ENCODE peak calls at places on chromosomes 6 and 20, in six cellular contexts. G is IMR-90, Z is uterus, U is A549, V is K562, H is GM12891. N is an unnamed sample.

GRCh38 chr6:157095084-157095483 is 228.2 kb downstream of the TMEM242 start:
- DNase-seq in G (no peak), Z (no peak), U (no peak), V (no peak), H (no peak), N (no peak)

GRCh38 chr6:44849829-44850228 is 462.3 kb downstream of the CDC5L start:
- DNase-seq in G (no peak), Z (no peak), U (no peak), V (no peak), H (no peak), N (no peak)

GRCh38 chr20:51531141-51531710 is 11.3 kb downstream of the NFATC2 start:
- DNase-seq in G (peak), Z (no peak), U (peak), V (no peak), H (no peak), N (peak)

GRCh38 chr20:19073584-19074198 is 138.8 kb upstream of the SLC24A3 start:
- DNase-seq in G (no peak), Z (no peak), U (peak), V (peak), H (no peak), N (peak)

GRCh38 chr6:6712979-6713514 is 124.5 kb downstream of the LY86 start:
- DNase-seq in G (no peak), Z (no peak), U (no peak), V (no peak), H (no peak), N (peak)

GRCh38 chr6:683742-684440 is 9.0 kb downstream of the EXOC2 start:
- DNase-seq in G (peak), Z (no peak), U (no peak), V (peak), H (no peak), N (no peak)

GRCh38 chr6:88641178-88641903 is 322.1 kb downstream of the RNGTT start:
- DNase-seq in G (peak), Z (no peak), U (no peak), V (no peak), H (no peak), N (no peak)

GRCh38 chr6:3190056-3190455 is 32.7 kb upstream of the TUBB2A start:
- DNase-seq in G (no peak), Z (no peak), U (no peak), V (peak), H (no peak), N (no peak)

GRCh38 chr6:167141667-167142432 is 15.9 kb downstream of the GPR31 start:
- DNase-seq in G (no peak), Z (no peak), U (peak), V (peak), H (peak), N (peak)

GRCh38 chr6:168877821-168878282 is 375.8 kb downstream of the THBS2 start:
- DNase-seq in G (no peak), Z (no peak), U (no peak), V (no peak), H (no peak), N (no peak)

GRCh38 chr20:32570401-32571190 is 14.5 kb downstream of the NOL4L start:
- DNase-seq in G (no peak), Z (no peak), U (no peak), V (peak), H (no peak), N (peak)

GRCh38 chr20:54070187-54070987 is at the start of gene BCAS1:
- DNase-seq in G (no peak), Z (no peak), U (no peak), V (peak), H (no peak), N (no peak)

GRCh38 chr6:63904844-63905243 is 269.2 kb downstream of the PHF3 start:
- DNase-seq in G (peak), Z (no peak), U (no peak), V (no peak), H (no peak), N (no peak)

GRCh38 chr6:136069119-136069518 is 181.0 kb downstream of the MTFR2 start:
- DNase-seq in G (peak), Z (no peak), U (peak), V (no peak), H (no peak), N (no peak)

GRCh38 chr20:48463916-48464315 is 363.9 kb downstream of the PREX1 start:
- DNase-seq in G (peak), Z (peak), U (no peak), V (no peak), H (no peak), N (no peak)

GRCh38 chr20:17645546-17646208 is 36.4 kb downstream of the RRBP1 start:
- DNase-seq in G (no peak), Z (no peak), U (no peak), V (no peak), H (no peak), N (no peak)

GRCh38 chr6:55082021-55082420 is 92.3 kb upstream of the HCRTR2 start:
- DNase-seq in G (no peak), Z (no peak), U (no peak), V (no peak), H (no peak), N (no peak)

GRCh38 chr6:5173862-5174643 is 86.7 kb downstream of the LYRM4 start:
- DNase-seq in G (peak), Z (no peak), U (no peak), V (no peak), H (peak), N (no peak)

DNA sequence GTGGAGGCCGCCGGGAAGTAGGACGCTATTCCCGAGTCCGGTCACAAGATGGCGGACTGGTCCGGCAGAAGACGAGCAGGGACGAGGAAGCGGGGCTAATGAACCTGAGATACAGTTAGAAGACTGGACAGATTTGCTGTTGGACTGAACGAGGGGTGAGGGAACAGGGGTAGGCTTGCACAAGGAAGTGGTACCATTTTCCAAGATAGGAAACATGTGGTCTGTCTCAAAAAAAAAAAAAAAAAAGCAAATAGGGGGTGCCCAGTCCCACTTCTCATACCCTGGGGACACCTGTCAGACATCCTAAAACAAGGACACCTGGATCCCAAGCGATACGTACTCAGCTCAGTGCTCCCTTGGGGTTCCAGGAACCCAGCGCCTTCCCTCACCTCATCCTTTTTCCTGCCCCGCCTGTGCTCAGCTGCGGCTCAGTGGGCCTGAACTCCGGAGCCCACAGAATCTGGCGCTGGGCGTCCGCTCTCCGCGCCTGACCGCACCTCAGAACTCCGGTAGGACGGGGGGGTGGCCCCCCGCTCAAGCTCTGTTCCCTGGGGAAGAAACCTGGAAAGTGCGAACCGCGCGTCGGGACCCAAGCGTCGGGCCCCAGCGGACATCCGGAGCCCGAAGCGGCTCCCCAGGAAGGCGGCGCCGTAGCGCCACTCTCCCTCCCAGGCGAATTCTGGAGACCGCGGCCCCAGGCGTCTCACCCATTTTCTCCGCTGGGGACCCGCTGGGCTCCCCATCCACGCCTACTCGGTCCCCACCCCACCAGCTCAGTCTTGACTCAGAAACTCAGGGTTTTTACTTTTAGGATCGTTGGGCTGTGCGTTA is at the start of gene LY6G5C:
- DNase-seq in G (peak), Z (peak), U (peak), V (peak), H (peak), N (no peak)
- TF ChIP-seq POLR2A in G (no peak), Z (peak), U (no peak), V (no peak), H (no peak), N (no peak)

GRCh38 chr6:117506180-117506835 is 23.8 kb downstream of the DCBLD1 start:
- DNase-seq in G (peak), Z (no peak), U (no peak), V (no peak), H (no peak), N (no peak)
- TF ChIP-seq POLR2A in G (no peak), Z (no peak), U (no peak), V (no peak), H (no peak), N (no peak)

GRCh38 chr6:7910654-7911344 is at the start of gene TXNDC5:
- DNase-seq in G (peak), Z (peak), U (peak), V (peak), H (peak), N (peak)
- TF ChIP-seq POLR2A in G (no peak), Z (no peak), U (peak), V (peak), H (no peak), N (peak)

DNA sequence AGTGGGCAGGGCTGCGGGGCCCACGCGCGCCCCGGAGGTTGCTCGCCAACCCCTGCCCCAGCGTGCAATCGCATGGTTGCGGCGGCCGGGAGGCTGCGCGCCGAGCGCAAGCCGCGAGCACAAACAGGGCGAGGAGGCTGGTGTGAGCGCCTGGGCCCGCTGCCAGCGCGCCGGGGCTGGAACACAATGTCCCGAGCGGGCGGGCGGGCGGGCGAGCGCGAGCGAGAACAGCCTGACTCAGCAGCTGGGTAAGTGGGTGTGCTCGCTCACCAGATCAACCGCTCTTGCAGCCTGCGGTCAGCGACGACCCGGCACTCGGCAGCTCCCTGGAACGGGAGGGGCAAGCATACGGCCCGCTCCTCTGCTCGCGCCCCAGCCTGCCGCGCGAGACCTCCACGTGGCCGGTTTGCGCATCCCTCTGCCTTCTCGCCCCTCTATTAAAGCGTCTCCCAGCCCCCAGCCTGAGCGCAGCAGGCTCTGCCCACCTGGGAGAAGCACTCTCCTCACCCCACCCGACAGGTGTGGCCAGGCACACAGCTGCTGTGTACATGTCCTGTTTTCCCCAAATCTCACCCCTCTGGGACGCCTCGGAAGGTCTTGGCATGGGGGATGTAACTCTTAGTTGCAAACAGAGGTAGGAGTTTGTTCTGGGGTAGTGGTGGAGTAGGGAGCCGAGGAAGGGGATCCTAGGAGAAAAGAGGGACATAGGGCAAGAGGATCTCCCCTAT is 8.7 kb upstream of the ARMC12 start:
- DNase-seq in G (peak), Z (peak), U (peak), V (peak), H (peak), N (peak)
- TF ChIP-seq POLR2A in G (no peak), Z (peak), U (no peak), V (peak), H (no peak), N (peak)

GRCh38 chr6:82363368-82364086 is at the start of gene TPBG:
- DNase-seq in G (peak), Z (peak), U (peak), V (peak), H (peak), N (peak)
- TF ChIP-seq POLR2A in G (peak), Z (peak), U (peak), V (no peak), H (no peak), N (peak)

GRCh38 chr6:26196846-26197683 is 109.8 kb downstream of the HFE start:
- DNase-seq in G (peak), Z (peak), U (no peak), V (peak), H (no peak), N (peak)
- TF ChIP-seq POLR2A in G (peak), Z (peak), U (no peak), V (peak), H (peak), N (peak)

DNA sequence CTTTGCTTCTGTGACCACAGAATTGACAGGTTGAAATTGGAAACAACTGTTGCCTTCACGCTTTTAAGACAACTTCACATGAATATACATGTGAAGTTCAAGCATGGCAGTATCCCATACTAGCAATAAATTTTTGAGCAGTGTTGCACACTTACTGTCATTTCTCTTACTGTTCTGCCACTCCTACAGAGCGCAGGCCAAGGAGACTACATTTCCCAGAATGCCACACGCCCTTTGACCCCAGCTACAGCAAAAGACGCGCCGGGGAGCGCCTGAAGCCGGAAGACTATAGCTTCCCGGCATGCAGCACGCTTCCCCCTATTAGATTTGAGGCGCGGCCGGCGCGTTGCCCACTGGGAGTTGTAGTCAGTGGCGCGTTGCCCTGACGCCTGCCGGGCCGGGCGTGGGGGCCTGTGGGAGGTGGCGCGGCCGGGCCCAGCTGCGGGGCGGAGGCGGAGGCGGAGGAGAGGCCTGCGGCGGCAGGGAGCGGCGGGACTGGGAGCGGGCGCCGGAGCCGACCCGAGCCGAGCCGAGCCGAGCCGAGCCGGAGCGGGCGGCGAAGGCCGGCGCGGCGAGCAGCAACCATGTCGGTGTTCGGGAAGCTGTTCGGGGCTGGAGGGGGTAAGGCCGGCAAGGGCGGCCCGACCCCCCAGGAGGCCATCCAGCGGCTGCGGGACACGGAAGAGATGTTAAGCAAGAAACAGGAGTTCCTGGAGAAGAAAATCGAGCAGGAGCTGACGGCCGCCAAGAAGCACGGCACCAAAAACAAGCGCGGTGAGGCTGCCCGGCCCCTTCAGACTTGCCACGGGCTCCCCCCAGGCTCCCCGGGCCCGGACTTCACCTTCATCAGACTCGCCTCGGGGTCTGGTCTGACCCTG is at the start of gene CHMP4B:
- DNase-seq in G (peak), Z (peak), U (peak), V (peak), H (peak), N (peak)
- TF ChIP-seq POLR2A in G (peak), Z (peak), U (peak), V (no peak), H (peak), N (peak)

GRCh38 chr20:38735172-38735571 is 10.9 kb downstream of the SLC32A1 start:
- DNase-seq in G (no peak), Z (no peak), U (no peak), V (no peak), H (no peak), N (no peak)
- TF ChIP-seq POLR2A in G (no peak), Z (no peak), U (no peak), V (no peak), H (no peak), N (no peak)

DNA sequence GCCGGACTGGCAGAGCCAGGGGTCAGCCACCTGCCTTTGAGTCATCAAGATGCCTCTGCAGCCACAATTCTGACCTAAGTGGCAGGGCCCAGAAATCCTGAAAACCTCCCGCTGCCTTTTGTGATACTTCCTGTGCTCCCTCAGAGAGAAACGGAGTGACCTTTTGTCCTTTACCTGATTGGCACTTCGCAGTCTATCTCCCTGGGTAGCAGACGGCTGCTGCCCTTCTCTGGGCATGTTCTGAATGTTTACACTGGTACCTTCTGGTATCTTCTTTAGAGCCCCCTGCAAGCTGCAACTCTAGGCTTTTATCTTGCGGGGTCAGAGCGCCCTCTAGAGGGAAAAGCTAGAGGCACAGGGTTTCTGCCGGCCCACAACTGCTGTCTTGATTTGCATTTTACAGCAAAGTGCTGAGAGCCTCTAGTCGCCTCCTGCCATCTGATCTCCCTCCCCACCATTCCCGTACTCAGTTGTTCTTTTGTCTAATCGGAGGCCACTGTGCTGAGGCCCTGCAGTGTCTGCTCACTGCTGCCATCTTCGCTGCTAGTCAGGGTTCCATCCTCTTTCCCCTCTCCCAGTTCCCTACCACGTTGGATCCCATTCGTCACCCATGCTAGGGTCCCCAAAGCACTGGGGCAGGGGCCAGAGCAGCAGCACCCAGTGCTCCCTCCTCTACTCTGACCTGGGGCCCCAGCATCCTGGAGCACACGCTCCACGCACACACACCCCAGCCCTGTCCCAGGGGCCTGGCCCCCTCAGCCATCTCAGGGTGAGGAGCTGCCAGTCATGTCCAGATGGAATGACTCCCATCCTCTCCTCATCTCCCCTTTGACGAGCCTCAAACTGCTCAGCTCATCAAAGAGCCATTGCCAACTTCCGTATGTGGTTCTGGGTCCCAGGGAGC is 26.7 kb downstream of the SPATA2 start:
- DNase-seq in G (peak), Z (peak), U (peak), V (peak), H (peak), N (peak)
- TF ChIP-seq POLR2A in G (no peak), Z (no peak), U (no peak), V (no peak), H (no peak), N (no peak)

GRCh38 chr6:11890849-11891248 is 112.2 kb upstream of the ADTRP start:
- DNase-seq in G (peak), Z (no peak), U (no peak), V (no peak), H (no peak), N (no peak)
- TF ChIP-seq POLR2A in G (no peak), Z (no peak), U (no peak), V (no peak), H (no peak), N (no peak)